ENCODE peak calls at places on chromosome 16, in five cellular contexts. A, K, C, V and B are unnamed samples.
A peak's percentile ranks its signal among the peaks of the same experiment; 100 is the strongest.

GRCh38 chr16:50136399-50136798 is 16.7 kb upstream of the TENT4B start:
- DNase-seq in A (no peak), K (no peak), C (no peak), V (no peak), B (no peak)

GRCh38 chr16:71460246-71460645 is 1.8 kb downstream of the ZNF23 start:
- DNase-seq in A (no peak), K (no peak), C (no peak), V (no peak), B (no peak)

GRCh38 chr16:77169650-77170236 is 21.2 kb upstream of the MON1B start:
- DNase-seq in A (peak; percentile 52), K (peak; percentile 36), C (no peak), V (peak; percentile 42), B (no peak)

GRCh38 chr16:24771132-24771778 is 41.8 kb downstream of the TNRC6A start:
- DNase-seq in A (no peak), K (no peak), C (no peak), V (no peak), B (no peak)

GRCh38 chr16:10511829-10512228 is 68.6 kb downstream of the EMP2 start:
- DNase-seq in A (no peak), K (no peak), C (no peak), V (no peak), B (no peak)

GRCh38 chr16:86778108-86778745 is 199.9 kb downstream of the FOXL1 start:
- DNase-seq in A (no peak), K (no peak), C (no peak), V (no peak), B (no peak)

GRCh38 chr16:57643166-57643813 is 14.9 kb downstream of the ADGRG1 start:
- DNase-seq in A (no peak), K (peak; percentile 24), C (no peak), V (no peak), B (no peak)

GRCh38 chr16:15843635-15844279 is 13.1 kb downstream of the MYH11 start:
- DNase-seq in A (no peak), K (no peak), C (no peak), V (no peak), B (no peak)

GRCh38 chr16:86716649-86717048 is 138.3 kb downstream of the FOXL1 start:
- DNase-seq in A (no peak), K (no peak), C (no peak), V (no peak), B (no peak)

GRCh38 chr16:51753382-51753781 is 602.3 kb upstream of the SALL1 start:
- DNase-seq in A (no peak), K (no peak), C (no peak), V (no peak), B (no peak)

GRCh38 chr16:59905628-59906027 is 1171.5 kb upstream of the GOT2 start:
- DNase-seq in A (no peak), K (no peak), C (no peak), V (no peak), B (no peak)

GRCh38 chr16:74500907-74501306 is 79.6 kb upstream of the CLEC18B start:
- DNase-seq in A (no peak), K (no peak), C (no peak), V (no peak), B (no peak)

GRCh38 chr16:48539485-48540221 is 70.3 kb downstream of the N4BP1 start:
- DNase-seq in A (no peak), K (no peak), C (no peak), V (no peak), B (no peak)

GRCh38 chr16:84029297-84030096 is 13.1 kb downstream of the SLC38A8 start:
- DNase-seq in A (no peak), K (no peak), C (no peak), V (no peak), B (no peak)

GRCh38 chr16:27333104-27333503 is 19.3 kb downstream of the IL4R start:
- DNase-seq in A (no peak), K (no peak), C (no peak), V (no peak), B (no peak)
- TF ChIP-seq POLR2AphosphoS5 in A (no peak), K (no peak), C (no peak), V (no peak), B (no peak)

DNA sequence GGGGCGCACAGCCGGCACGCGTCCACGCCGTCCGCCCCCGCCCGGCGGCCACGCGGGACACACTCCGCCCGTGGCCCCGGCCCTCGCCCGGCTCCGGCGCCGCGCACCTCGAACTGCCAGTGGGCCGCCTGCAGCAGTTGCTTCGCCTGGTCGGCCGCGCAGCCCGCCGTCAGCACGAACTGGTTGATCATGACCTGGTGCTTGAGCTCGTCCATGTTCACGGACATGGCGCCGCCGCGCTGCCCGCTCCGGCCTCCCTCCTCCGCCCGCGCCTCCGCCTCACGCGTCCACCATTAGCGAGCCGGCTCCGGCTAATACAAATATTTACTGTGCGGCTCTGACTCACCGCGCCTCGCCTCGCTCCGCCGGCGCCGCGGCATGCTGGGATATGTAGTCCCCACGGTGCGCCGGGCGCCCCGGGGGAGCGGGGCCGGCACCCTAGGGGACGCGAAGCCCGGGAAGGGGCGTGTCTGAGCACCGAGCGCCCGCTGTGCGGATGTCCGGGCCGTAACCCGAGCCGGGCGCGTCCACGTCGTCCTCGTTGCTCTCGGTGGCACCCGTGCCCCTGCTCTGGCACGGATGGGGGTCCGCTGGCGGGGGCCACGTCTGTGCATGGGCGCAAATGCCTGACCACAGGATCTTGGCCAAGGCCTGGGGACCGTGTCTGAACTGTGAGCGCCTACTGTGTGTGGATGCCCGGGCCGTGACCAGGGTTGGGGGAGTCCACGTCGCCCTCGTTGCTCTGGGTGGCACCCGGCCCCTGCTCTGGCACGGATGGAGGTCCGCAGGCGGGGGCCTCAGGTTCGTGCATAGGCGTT is at the start of gene UBALD1:
- DNase-seq in A (peak; percentile 87), K (peak; percentile 83), C (peak; percentile 93), V (peak; percentile 80), B (peak; percentile 89)
- TF ChIP-seq POLR2A in A (peak; percentile 73), K (peak; percentile 75), C (peak; percentile 88), V (peak; percentile 84), B (peak; percentile 83)

DNA sequence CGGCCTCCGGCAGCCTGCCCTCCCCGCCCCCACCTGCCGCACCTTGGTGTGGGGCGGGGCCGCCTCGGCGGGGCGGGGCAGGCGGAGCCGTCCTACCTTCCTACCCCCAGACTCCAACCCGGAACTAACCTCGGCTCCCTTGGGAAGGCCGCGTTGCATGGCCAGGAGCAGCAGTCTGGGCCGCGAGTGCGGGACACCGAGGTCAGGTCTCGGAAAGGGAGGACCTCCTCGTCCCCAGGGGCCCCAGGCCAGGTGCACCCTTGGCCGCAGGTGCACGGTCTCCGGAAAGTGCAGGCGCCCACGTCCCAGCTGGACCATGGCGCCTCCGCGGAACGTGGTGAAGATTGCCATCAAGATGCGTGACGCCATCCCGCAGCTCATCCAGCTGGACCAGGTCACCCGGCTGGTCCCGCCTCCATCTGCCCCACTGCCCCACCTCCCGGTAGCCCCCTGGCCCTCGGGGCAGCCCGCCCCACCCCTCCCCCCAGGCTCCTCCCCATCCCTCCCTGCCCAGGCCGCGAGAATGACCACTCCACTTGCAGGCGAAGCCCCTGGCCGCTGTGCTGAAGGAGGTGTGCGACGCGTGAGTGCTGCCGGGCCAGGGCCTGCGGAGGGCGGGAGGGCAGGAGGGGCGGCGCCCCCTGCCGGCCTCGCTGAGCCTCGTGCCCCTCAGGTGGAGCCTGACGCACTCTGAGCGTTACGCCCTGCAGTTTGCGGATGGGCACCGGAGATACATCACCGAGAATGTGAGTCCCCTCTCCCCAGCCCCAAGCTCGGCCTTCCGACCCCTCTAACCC is at the start of gene ELMO3:
- DNase-seq in A (no peak), K (no peak), C (no peak), V (no peak), B (no peak)
- TF ChIP-seq POLR2AphosphoS5 in A (no peak), K (peak; percentile 30), C (no peak), V (peak; percentile 83), B (no peak)

GRCh38 chr16:68265078-68265925 is 976 bp downstream of the SLC7A6 start:
- DNase-seq in A (peak; percentile 100), K (peak; percentile 60), C (no peak), V (peak; percentile 68), B (no peak)
- TF ChIP-seq POLR2A in A (peak; percentile 59), K (peak; percentile 57), C (no peak), V (no peak), B (peak; percentile 19)

GRCh38 chr16:3461120-3461519 is 17.6 kb downstream of the NAA60 start:
- DNase-seq in A (no peak), K (no peak), C (no peak), V (no peak), B (no peak)

GRCh38 chr16:3460585-3460984 is 17.1 kb downstream of the NAA60 start:
- DNase-seq in A (no peak), K (no peak), C (no peak), V (no peak), B (no peak)

GRCh38 chr16:3458852-3459361 is 15.4 kb downstream of the NAA60 start:
- DNase-seq in A (peak; percentile 94), K (peak; percentile 41), C (no peak), V (no peak), B (no peak)

GRCh38 chr16:3459401-3460090 is 16.1 kb downstream of the NAA60 start:
- DNase-seq in A (no peak), K (no peak), C (no peak), V (no peak), B (no peak)

DNA sequence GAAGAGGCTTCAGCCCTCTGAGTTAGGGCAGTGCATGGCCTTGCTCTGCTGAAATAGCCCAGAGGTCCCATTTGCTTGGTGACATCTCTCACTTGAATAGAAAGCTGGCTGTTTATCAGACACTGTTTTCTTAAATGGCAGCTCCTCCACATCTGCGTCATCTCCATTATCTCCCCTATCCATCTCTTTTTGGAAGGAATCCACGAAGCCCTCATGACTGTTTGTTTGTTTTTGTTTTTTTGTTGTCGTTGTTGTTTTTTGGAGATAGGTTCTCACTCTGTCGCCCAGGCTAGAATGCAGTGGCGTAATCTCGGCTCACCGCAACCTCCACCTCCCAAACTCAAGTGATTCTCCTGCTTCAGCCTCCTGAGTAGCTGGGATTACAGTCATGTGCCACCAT is 16.6 kb downstream of the NAA60 start:
- DNase-seq in A (no peak), K (no peak), C (no peak), V (no peak), B (no peak)
- TF ChIP-seq POLR2AphosphoS5 in A (no peak), K (no peak), C (no peak), V (no peak), B (no peak)

GRCh38 chr16:1469693-1470201 is 5.1 kb downstream of the CLCN7 start:
- DNase-seq in A (no peak), K (no peak), C (no peak), V (no peak), B (no peak)
- TF ChIP-seq POLR2A in A (no peak), K (no peak), C (peak; percentile 40), V (no peak), B (no peak)

GRCh38 chr16:88512728-88513674 is 57.2 kb upstream of the ZC3H18 start:
- DNase-seq in A (no peak), K (no peak), C (no peak), V (no peak), B (no peak)
- TF ChIP-seq POLR2AphosphoS5 in A (no peak), K (no peak), C (no peak), V (no peak), B (no peak)

GRCh38 chr16:30528799-30529457 is 2.6 kb upstream of the ZNF768 start:
- DNase-seq in A (no peak), K (no peak), C (no peak), V (no peak), B (no peak)

GRCh38 chr16:30525844-30526136 is 576 bp downstream of the ZNF768 start:
- DNase-seq in A (no peak), K (no peak), C (no peak), V (no peak), B (no peak)

GRCh38 chr16:30526137-30526822 is at the start of gene ZNF768:
- DNase-seq in A (peak; percentile 38), K (peak; percentile 27), C (peak; percentile 72), V (no peak), B (peak; percentile 71)

GRCh38 chr16:30527635-30528178 is 1.3 kb upstream of the ZNF768 start:
- DNase-seq in A (no peak), K (no peak), C (peak; percentile 58), V (no peak), B (no peak)

GRCh38 chr16:30526823-30527634 is 663 bp upstream of the ZNF768 start:
- DNase-seq in A (peak; percentile 97), K (peak; percentile 98), C (peak; percentile 98), V (peak; percentile 94), B (peak; percentile 97)
- TF ChIP-seq POLR2A in A (peak; percentile 70), K (peak; percentile 58), C (peak; percentile 19), V (no peak), B (peak; percentile 17)